ENCODE peak calls at places on chromosome 16, in seven cellular contexts. H is activated CD8-positive, alpha-beta T cell treated with anti-CD3 and anti-CD28 coated beads for 36 hours; L is endothelial cell of umbilical vein; W is thoracic aorta; F is transverse colon; M is WTC11; G is left ventricle myocardium inferior. E is an unnamed sample.

GRCh38 chr16:50530277-50531236 is 17.6 kb upstream of the NKD1 start:
- DNase-seq in H (no peak), F (no peak), W (no peak), L (no peak), M (no peak), G (no peak), E (peak)

GRCh38 chr16:10123141-10123540 is 59.1 kb downstream of the GRIN2A start:
- DNase-seq in W (no peak), F (no peak), H (no peak), G (no peak), L (no peak), M (no peak), E (no peak)

GRCh38 chr16:10817514-10817913 is 1.1 kb downstream of the TVP23A start:
- DNase-seq in M (no peak), F (no peak), L (no peak), H (no peak), G (no peak), W (no peak), E (no peak)

GRCh38 chr16:4988647-4989046 is 30.5 kb downstream of the SEC14L5 start:
- DNase-seq in M (no peak), W (no peak), H (no peak), L (no peak), G (no peak), F (no peak), E (no peak)

GRCh38 chr16:5900046-5900445 is 802.5 kb upstream of the EEF2KMT start:
- DNase-seq in M (no peak), H (no peak), G (no peak), W (no peak), F (no peak), L (no peak), E (no peak)

GRCh38 chr16:89257281-89257731 is 39.8 kb downstream of the ZNF778 start:
- DNase-seq in M (peak), G (no peak), L (peak), H (peak), F (no peak), W (no peak), E (no peak)

GRCh38 chr16:74654536-74654935 is 12.1 kb downstream of the RFWD3 start:
- DNase-seq in M (no peak), H (no peak), F (no peak), G (no peak), W (no peak), L (no peak), E (no peak)

GRCh38 chr16:62225675-62226074 is 189.4 kb upstream of the CDH8 start:
- DNase-seq in M (peak), W (no peak), F (peak), L (no peak), G (peak), H (peak), E (no peak)

GRCh38 chr16:81707411-81708321 is 71.4 kb upstream of the PLCG2 start:
- DNase-seq in W (no peak), G (peak), F (peak), L (peak), M (no peak), H (no peak), E (no peak)

GRCh38 chr16:53611151-53611802 is 92.4 kb downstream of the RPGRIP1L start:
- DNase-seq in L (no peak), W (no peak), G (no peak), F (no peak), M (no peak), H (no peak), E (no peak)

GRCh38 chr16:22192261-22193133 is 13.6 kb upstream of the EEF2K start:
- DNase-seq in F (peak), G (peak), H (peak), M (no peak), W (peak), L (peak), E (peak)

GRCh38 chr16:54706406-54706805 is 224.3 kb upstream of the IRX5 start:
- DNase-seq in M (no peak), W (no peak), L (no peak), H (no peak), F (no peak), G (no peak), E (no peak)

GRCh38 chr16:86393907-86394626 is 116.3 kb upstream of the FOXF1 start:
- DNase-seq in M (no peak), L (no peak), W (no peak), F (no peak), G (no peak), H (no peak), E (no peak)

GRCh38 chr16:58048914-58049696 is 23.6 kb downstream of the MMP15 start:
- DNase-seq in M (no peak), L (no peak), W (no peak), F (no peak), H (no peak), G (no peak), E (no peak)

GRCh38 chr16:85235988-85236831 is 123.9 kb upstream of the CIBAR2 start:
- DNase-seq in G (peak), M (no peak), L (peak), H (no peak), F (no peak), W (no peak), E (no peak)

GRCh38 chr16:49474741-49475140 is 101.1 kb downstream of the C16orf78 start:
- DNase-seq in G (no peak), M (peak), F (peak), H (no peak), L (no peak), W (no peak), E (no peak)

GRCh38 chr16:27924411-27925118 is 138.9 kb downstream of the GSG1L start:
- DNase-seq in M (no peak), F (no peak), H (no peak), G (no peak), L (no peak), W (no peak), E (no peak)

GRCh38 chr16:70688266-70688742 is 2.5 kb upstream of the MTSS2 start:
- DNase-seq in M (no peak), L (peak), H (no peak), F (peak), G (peak), W (no peak), E (no peak)

GRCh38 chr16:3115561-3115960 is 3.2 kb downstream of the ZNF205 start:
- DNase-seq in W (no peak), L (no peak), M (peak), F (no peak), G (no peak), H (no peak), E (no peak)

GRCh38 chr16:9798474-9798873 is 383.8 kb downstream of the GRIN2A start:
- DNase-seq in F (no peak), G (no peak), W (no peak), M (no peak), L (no peak), H (no peak), E (no peak)

GRCh38 chr16:88334517-88335149 is 48.1 kb upstream of the ZNF469 start:
- DNase-seq in M (no peak), W (no peak), F (no peak), L (no peak), G (no peak), H (no peak), E (no peak)

GRCh38 chr16:16007743-16008111 is 58.3 kb downstream of the ABCC1 start:
- DNase-seq in F (peak), H (peak), G (no peak), W (no peak), M (no peak), L (no peak), E (no peak)

GRCh38 chr16:10827691-10828341 is 9.2 kb upstream of the TVP23A start:
- DNase-seq in M (no peak), H (no peak), G (peak), F (peak), L (peak), W (peak), E (peak)

GRCh38 chr16:47064775-47065174 is 79.0 kb downstream of the NETO2 start:
- DNase-seq in M (no peak), L (no peak), G (no peak), H (no peak), W (no peak), F (no peak), E (no peak)

GRCh38 chr16:81469710-81470481 is 25.3 kb downstream of the CMIP start:
- DNase-seq in M (no peak), H (peak), L (no peak), G (peak), W (no peak), F (no peak), E (no peak)

GRCh38 chr16:8936421-8936820 is 27.3 kb downstream of the USP7 start:
- DNase-seq in H (peak), M (peak), W (no peak), F (peak), G (no peak), L (peak), E (no peak)

GRCh38 chr16:19713697-19714096 is 4.3 kb downstream of the KNOP1 start:
- DNase-seq in G (no peak), H (no peak), M (no peak), L (no peak), F (no peak), W (no peak), E (no peak)

GRCh38 chr16:19474617-19475016 is 47.3 kb downstream of the GDE1 start:
- DNase-seq in L (no peak), G (no peak), F (no peak), H (no peak), M (no peak), W (no peak), E (no peak)

GRCh38 chr16:49417354-49417753 is 43.8 kb downstream of the C16orf78 start:
- DNase-seq in H (no peak), L (no peak), G (no peak), M (no peak), W (no peak), F (no peak), E (no peak)

GRCh38 chr16:85844786-85845185 is 45.3 kb downstream of the COX4I1 start:
- DNase-seq in F (no peak), G (no peak), L (no peak), H (no peak), W (no peak), M (no peak), E (no peak)

GRCh38 chr16:86639354-86639753 is 61.0 kb downstream of the FOXL1 start:
- DNase-seq in L (no peak), H (no peak), F (no peak), W (no peak), M (no peak), G (peak), E (no peak)

GRCh38 chr16:14097182-14097951 is 26.2 kb downstream of the MRTFB start:
- DNase-seq in W (no peak), M (no peak), L (no peak), G (no peak), H (no peak), F (peak), E (no peak)

DNA sequence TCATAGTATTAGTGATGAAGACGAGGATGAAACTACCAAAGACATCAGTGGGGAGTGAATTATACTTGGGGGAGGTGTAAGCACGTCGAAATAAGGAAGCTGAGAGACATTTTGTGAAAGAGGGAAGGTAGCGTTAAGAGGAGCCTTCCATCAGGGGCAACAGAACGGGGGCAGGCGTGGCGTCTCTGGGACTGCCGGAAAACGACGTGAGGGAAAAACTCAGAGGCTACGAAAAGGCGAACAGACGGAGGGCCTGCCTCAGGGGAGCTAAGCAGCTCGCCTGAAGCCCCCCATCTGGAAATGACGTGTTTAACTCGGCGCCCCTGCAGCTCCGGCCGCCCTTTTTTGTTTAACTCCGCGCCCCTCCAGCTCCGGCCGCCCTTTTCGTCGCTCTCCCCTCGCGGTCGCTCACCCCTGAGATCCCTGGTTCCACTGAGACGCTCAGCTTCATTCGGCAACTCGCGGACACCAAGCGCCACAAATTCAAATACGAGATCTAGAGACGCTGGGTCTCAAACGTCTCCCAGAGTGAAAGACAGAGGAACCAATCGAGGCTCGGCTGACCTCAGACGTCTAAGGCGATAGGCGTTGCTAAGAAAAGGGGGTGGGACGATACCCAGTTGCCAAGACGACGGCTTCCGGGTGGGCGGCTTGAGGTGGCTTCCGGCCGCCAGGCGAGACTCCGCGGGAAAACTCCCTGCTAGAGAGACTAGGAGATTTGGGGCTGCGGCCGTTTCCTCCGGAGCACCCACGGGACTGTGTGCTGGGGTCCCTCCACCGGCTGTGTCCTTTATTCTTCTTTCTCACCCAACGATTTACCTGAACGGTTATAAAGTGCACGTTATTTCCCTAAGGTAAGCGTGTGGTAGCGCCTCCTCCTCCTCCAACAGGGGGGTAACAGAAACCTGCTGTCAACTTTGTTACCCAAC is 383.2 kb downstream of the ZFHX3 start:
- DNase-seq in L (peak), M (peak), W (peak), F (peak), G (peak), H (peak), E (peak)
- TF ChIP-seq CTCF in L (no peak), M (no peak), W (no peak), F (no peak), G (no peak), H (no peak), E (no peak)

DNA sequence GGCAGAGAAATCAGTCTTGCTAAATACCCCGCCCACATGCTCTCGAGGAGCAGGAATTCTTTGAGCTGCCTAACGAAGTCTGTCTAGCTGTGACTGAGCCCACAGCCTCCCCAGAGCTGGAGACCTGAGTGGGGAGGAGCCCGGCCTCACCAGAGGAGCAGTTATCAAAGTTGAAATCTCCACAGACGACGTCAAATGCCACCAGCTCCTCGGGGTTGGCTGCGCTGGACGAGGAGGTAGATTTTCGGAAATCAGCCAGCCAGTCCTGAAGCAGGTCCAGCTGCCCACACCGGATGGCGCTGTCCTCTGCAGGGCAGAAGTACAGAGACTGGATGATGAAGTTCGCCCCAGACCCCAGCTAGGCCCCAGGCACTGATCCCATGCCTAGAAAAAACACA is 53.8 kb downstream of the PRMT7 start:
- DNase-seq in W (no peak), L (no peak), H (no peak), F (no peak), M (peak), G (no peak), E (no peak)
- TF ChIP-seq CTCF in W (no peak), L (no peak), H (peak), F (no peak), M (peak), G (no peak), E (no peak)

DNA sequence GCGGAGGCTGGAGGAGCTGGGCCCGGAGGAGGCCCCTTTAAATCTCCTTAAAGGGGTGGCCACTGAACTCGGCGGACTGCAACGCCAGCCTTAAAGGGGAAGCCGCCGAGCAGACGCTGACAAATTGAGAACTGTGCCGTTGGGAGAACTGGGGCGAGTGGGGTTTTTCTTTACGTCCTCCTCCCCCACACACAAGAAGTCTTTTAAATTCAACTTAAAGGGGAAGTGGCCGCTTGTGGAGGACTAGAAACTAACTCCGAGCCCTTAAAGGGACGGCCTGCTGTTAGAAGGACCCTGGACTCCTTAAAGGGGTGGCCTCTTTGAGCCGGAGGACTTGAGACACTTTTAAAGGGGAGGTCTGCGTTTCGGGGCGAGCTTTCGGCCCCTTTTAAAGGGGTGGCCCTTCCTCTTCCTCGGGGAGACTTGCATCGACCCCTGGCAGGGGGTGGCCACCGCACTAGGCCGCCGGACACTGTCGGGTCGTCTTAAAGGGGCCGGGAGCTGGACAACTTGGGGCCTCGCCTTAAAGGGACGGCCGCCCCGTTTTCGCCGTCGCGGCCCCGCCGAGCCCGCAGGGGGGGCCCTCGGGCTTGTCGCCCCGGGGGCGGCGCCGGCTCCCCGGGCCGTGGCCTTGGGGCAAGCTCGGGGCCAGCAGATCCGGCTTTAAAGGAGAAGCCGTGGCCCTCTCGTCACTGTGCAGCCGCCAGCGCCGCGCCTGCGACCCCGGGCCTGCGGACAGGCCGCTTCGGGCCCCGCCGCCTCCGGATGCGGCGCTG is 688 bp downstream of the FBRS start:
- DNase-seq in M (peak), G (peak), L (no peak), F (no peak), W (peak), H (peak), E (peak)
- TF ChIP-seq CTCF in M (no peak), G (peak), L (no peak), F (peak), W (no peak), H (no peak), E (peak)

DNA sequence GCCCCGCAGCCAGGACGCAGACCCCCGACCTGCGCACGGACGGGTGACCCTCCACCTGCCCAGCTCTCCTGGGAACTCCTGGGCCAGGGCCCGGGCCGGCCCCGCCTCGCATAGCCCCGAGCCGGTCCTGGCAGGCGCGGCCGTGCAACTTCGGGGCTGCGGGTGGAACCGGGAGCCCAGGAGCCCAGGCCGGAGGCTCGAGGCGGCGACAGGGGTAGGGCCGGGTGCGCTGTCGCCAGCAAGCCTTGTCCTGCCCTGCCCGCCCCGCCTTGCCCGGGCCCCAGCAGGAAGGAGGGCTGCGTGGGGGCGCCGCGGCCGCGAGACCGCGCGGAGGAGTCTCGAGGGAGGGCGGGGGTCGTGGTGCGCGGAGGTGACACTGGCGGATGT is 412 bp downstream of the LMF1 start:
- DNase-seq in M (no peak), W (no peak), L (no peak), F (no peak), H (no peak), G (no peak), E (no peak)
- TF ChIP-seq CTCF in M (no peak), W (no peak), L (no peak), F (no peak), H (no peak), G (no peak), E (no peak)

GRCh38 chr16:12213180-12213579 is 236.6 kb downstream of the SNX29 start:
- DNase-seq in M (no peak), G (no peak), H (no peak), F (no peak), W (no peak), L (no peak), E (no peak)

GRCh38 chr16:12211870-12212690 is 235.5 kb downstream of the SNX29 start:
- DNase-seq in M (no peak), G (no peak), F (no peak), H (no peak), L (no peak), W (no peak), E (no peak)

GRCh38 chr16:12217341-12217740 is 240.8 kb downstream of the SNX29 start:
- DNase-seq in F (no peak), M (no peak), H (no peak), G (no peak), L (no peak), W (no peak), E (no peak)

GRCh38 chr16:12214509-12214908 is 238.0 kb downstream of the SNX29 start:
- DNase-seq in G (no peak), F (no peak), M (no peak), L (no peak), H (no peak), W (no peak), E (no peak)

DNA sequence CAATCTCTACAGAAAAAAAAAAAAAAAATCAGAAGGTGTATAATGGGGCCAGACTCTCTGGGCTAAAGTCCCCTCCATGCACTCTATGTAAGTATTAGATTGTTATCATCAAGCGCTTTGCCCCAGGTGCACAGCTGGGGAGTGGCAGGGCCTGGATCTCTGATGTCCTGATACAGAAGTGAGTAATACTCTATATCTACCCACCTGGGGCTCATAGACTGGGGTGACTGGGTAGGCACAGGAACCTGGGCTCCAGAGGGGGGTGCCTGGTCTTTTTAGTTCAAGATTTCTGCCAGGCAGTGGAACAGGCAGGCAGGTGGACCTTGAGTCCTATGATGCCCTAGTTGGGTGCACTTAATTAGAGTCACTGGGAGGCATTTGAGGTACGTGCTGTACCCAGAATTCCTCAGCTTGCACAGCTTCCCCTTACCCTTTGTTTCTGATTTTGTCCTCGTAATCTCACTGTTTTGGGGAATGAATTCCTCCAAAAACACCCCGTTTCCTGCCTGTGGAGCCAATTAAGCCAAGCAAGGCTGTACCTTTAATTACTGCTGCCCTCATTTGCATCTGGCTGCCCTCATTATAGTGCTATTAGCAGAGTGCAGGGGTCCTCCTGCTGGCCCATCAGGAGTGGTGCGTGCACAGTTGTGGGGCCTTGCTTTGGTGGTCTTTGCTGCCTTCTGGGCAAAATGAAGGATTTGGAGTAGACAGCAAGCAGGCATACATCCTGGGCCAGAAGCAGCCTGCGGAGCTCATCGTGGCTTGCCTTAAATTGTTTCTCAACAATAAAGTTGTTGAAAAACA is 239.0 kb downstream of the SNX29 start:
- DNase-seq in W (no peak), L (no peak), F (no peak), G (no peak), M (peak), H (no peak), E (no peak)
- TF ChIP-seq CTCF in W (no peak), L (peak), F (no peak), G (peak), M (peak), H (no peak), E (no peak)

GRCh38 chr16:7272567-7273158 is 60.0 kb upstream of the RBFOX1 start:
- DNase-seq in G (no peak), M (no peak), W (no peak), L (no peak), F (no peak), H (no peak), E (peak)

GRCh38 chr16:7270823-7271222 is 61.8 kb upstream of the RBFOX1 start:
- DNase-seq in H (no peak), M (no peak), G (no peak), L (no peak), W (no peak), F (no peak), E (no peak)

GRCh38 chr16:7270006-7270405 is 62.6 kb upstream of the RBFOX1 start:
- DNase-seq in F (no peak), H (no peak), L (no peak), W (no peak), G (no peak), M (no peak), E (peak)

GRCh38 chr16:7268182-7268581 is 64.5 kb upstream of the RBFOX1 start:
- DNase-seq in F (no peak), G (no peak), W (no peak), M (no peak), L (no peak), H (no peak), E (peak)
- TF ChIP-seq CTCF in F (peak), G (peak), W (no peak), M (peak), L (peak), H (peak), E (peak)

E was measured in esophagus muscularis mucosa.